ENCODE peak calls at places on chromosomes 11 and 22, in seven cellular contexts. One of them, this sample, is unnamed.

GRCh38 chr11:105298174-105298573 is 158.6 kb upstream of the CARD18 start:
- DNase-seq in hepatocyte: no peak
- DNase-seq in PC-3: no peak
- DNase-seq in GM23248: no peak
- DNase-seq in neural progenitor cell: peak
- DNase-seq in GM23338: no peak
- DNase-seq in HCT116: no peak
- DNase-seq in this sample: no peak

GRCh38 chr11:115501895-115502589 is 2.2 kb downstream of the CADM1 start:
- DNase-seq in GM23248: no peak
- DNase-seq in GM23338: peak
- DNase-seq in PC-3: no peak
- DNase-seq in neural progenitor cell: peak
- DNase-seq in hepatocyte: peak
- DNase-seq in HCT116: no peak
- DNase-seq in this sample: peak

GRCh38 chr22:30444632-30445437 is 19.3 kb downstream of the MTFP1 start:
- DNase-seq in GM23338: peak
- DNase-seq in PC-3: peak
- DNase-seq in neural progenitor cell: peak
- DNase-seq in hepatocyte: peak
- DNase-seq in GM23248: peak
- DNase-seq in HCT116: peak
- DNase-seq in this sample: peak

GRCh38 chr22:49992921-49993648 is 19.5 kb downstream of the IL17REL start:
- DNase-seq in neural progenitor cell: peak
- DNase-seq in HCT116: no peak
- DNase-seq in PC-3: peak
- DNase-seq in GM23248: peak
- DNase-seq in GM23338: peak
- DNase-seq in hepatocyte: peak
- DNase-seq in this sample: peak

GRCh38 chr22:32080904-32081303 is 37.8 kb downstream of the SLC5A1 start:
- DNase-seq in neural progenitor cell: peak
- DNase-seq in PC-3: peak
- DNase-seq in GM23338: peak
- DNase-seq in hepatocyte: peak
- DNase-seq in GM23248: peak
- DNase-seq in HCT116: peak
- DNase-seq in this sample: peak

GRCh38 chr11:11534981-11535380 is 86.8 kb downstream of the GALNT18 start:
- DNase-seq in neural progenitor cell: no peak
- DNase-seq in HCT116: no peak
- DNase-seq in hepatocyte: no peak
- DNase-seq in PC-3: no peak
- DNase-seq in GM23338: no peak
- DNase-seq in GM23248: peak
- DNase-seq in this sample: no peak

GRCh38 chr11:14907411-14908213 is 15.6 kb upstream of the CYP2R1 start:
- DNase-seq in HCT116: no peak
- DNase-seq in neural progenitor cell: peak
- DNase-seq in PC-3: peak
- DNase-seq in GM23338: peak
- DNase-seq in GM23248: peak
- DNase-seq in hepatocyte: peak
- DNase-seq in this sample: peak

GRCh38 chr11:72239849-72240460 is 4.0 kb downstream of the PHOX2A start:
- DNase-seq in neural progenitor cell: peak
- DNase-seq in PC-3: peak
- DNase-seq in GM23338: peak
- DNase-seq in HCT116: no peak
- DNase-seq in hepatocyte: peak
- DNase-seq in GM23248: peak
- DNase-seq in this sample: no peak

GRCh38 chr11:134261626-134262488 is 8.5 kb downstream of the ACAD8 start:
- DNase-seq in GM23338: peak
- DNase-seq in hepatocyte: peak
- DNase-seq in PC-3: peak
- DNase-seq in neural progenitor cell: peak
- DNase-seq in HCT116: peak
- DNase-seq in GM23248: peak
- DNase-seq in this sample: peak

GRCh38 chr11:2150206-2150847 is 10.7 kb downstream of the INS start:
- DNase-seq in GM23338: peak
- DNase-seq in PC-3: peak
- DNase-seq in GM23248: peak
- DNase-seq in neural progenitor cell: peak
- DNase-seq in HCT116: peak
- DNase-seq in hepatocyte: peak
- DNase-seq in this sample: no peak

GRCh38 chr11:113505046-113505445 is 29.8 kb upstream of the DRD2 start:
- DNase-seq in HCT116: no peak
- DNase-seq in PC-3: no peak
- DNase-seq in hepatocyte: no peak
- DNase-seq in GM23248: peak
- DNase-seq in neural progenitor cell: no peak
- DNase-seq in GM23338: no peak
- DNase-seq in this sample: no peak

GRCh38 chr22:50702261-50702671 is 29.6 kb downstream of the SHANK3 start:
- DNase-seq in GM23338: no peak
- DNase-seq in PC-3: no peak
- DNase-seq in HCT116: no peak
- DNase-seq in hepatocyte: no peak
- DNase-seq in GM23248: no peak
- DNase-seq in neural progenitor cell: no peak
- DNase-seq in this sample: peak

GRCh38 chr11:74025467-74026166 is 16.7 kb upstream of the UCP3 start:
- DNase-seq in hepatocyte: no peak
- DNase-seq in HCT116: no peak
- DNase-seq in PC-3: peak
- DNase-seq in GM23338: no peak
- DNase-seq in GM23248: peak
- DNase-seq in neural progenitor cell: no peak
- DNase-seq in this sample: no peak

GRCh38 chr11:17846852-17847453 is 112.4 kb downstream of the KCNC1 start:
- DNase-seq in PC-3: peak
- DNase-seq in HCT116: no peak
- DNase-seq in neural progenitor cell: peak
- DNase-seq in GM23248: peak
- DNase-seq in hepatocyte: peak
- DNase-seq in GM23338: peak
- DNase-seq in this sample: no peak

GRCh38 chr11:35485656-35486318 is 39.6 kb downstream of the PAMR1 start:
- DNase-seq in GM23338: peak
- DNase-seq in GM23248: peak
- DNase-seq in HCT116: peak
- DNase-seq in neural progenitor cell: peak
- DNase-seq in PC-3: peak
- DNase-seq in hepatocyte: peak
- DNase-seq in this sample: peak

GRCh38 chr11:120198787-120199469 is 11.9 kb upstream of the OAF start:
- DNase-seq in neural progenitor cell: no peak
- DNase-seq in HCT116: no peak
- DNase-seq in GM23248: no peak
- DNase-seq in hepatocyte: no peak
- DNase-seq in PC-3: no peak
- DNase-seq in GM23338: no peak
- DNase-seq in this sample: no peak

GRCh38 chr22:26722159-26722558 is 64.8 kb downstream of the MIAT start:
- DNase-seq in neural progenitor cell: no peak
- DNase-seq in GM23248: peak
- DNase-seq in hepatocyte: no peak
- DNase-seq in HCT116: no peak
- DNase-seq in PC-3: peak
- DNase-seq in GM23338: no peak
- DNase-seq in this sample: no peak

GRCh38 chr11:27081056-27081455 is 40.4 kb downstream of the BBOX1 start:
- DNase-seq in neural progenitor cell: no peak
- DNase-seq in GM23248: peak
- DNase-seq in hepatocyte: no peak
- DNase-seq in PC-3: no peak
- DNase-seq in GM23338: no peak
- DNase-seq in HCT116: no peak
- DNase-seq in this sample: no peak

GRCh38 chr22:36753120-36753802 is 22.7 kb downstream of the IFT27 start:
- DNase-seq in HCT116: no peak
- DNase-seq in GM23338: no peak
- DNase-seq in PC-3: peak
- DNase-seq in neural progenitor cell: no peak
- DNase-seq in hepatocyte: peak
- DNase-seq in GM23248: peak
- DNase-seq in this sample: no peak

GRCh38 chr11:8683115-8683807 is 669 bp downstream of the RPL27A start:
- DNase-seq in GM23248: peak
- DNase-seq in HCT116: no peak
- DNase-seq in GM23338: no peak
- DNase-seq in hepatocyte: no peak
- DNase-seq in PC-3: no peak
- DNase-seq in neural progenitor cell: peak
- DNase-seq in this sample: peak
- TF ChIP-seq EZH2phosphoT487 in GM23248: no peak
- TF ChIP-seq EZH2phosphoT487 in HCT116: no peak
- TF ChIP-seq EZH2phosphoT487 in GM23338: no peak
- TF ChIP-seq EZH2phosphoT487 in hepatocyte: no peak
- TF ChIP-seq EZH2phosphoT487 in PC-3: no peak
- TF ChIP-seq EZH2phosphoT487 in neural progenitor cell: no peak
- TF ChIP-seq EZH2phosphoT487 in this sample: no peak

GRCh38 chr22:19755145-19755710 is 5.3 kb upstream of the TBX1 start:
- DNase-seq in GM23338: peak
- DNase-seq in neural progenitor cell: peak
- DNase-seq in PC-3: no peak
- DNase-seq in GM23248: no peak
- DNase-seq in HCT116: no peak
- DNase-seq in hepatocyte: no peak
- DNase-seq in this sample: no peak
- TF ChIP-seq EZH2 in GM23338: peak
- TF ChIP-seq EZH2 in neural progenitor cell: peak
- TF ChIP-seq EZH2 in PC-3: no peak
- TF ChIP-seq EZH2 in GM23248: no peak
- TF ChIP-seq EZH2 in HCT116: no peak
- TF ChIP-seq EZH2 in hepatocyte: peak
- TF ChIP-seq EZH2 in this sample: peak

DNA sequence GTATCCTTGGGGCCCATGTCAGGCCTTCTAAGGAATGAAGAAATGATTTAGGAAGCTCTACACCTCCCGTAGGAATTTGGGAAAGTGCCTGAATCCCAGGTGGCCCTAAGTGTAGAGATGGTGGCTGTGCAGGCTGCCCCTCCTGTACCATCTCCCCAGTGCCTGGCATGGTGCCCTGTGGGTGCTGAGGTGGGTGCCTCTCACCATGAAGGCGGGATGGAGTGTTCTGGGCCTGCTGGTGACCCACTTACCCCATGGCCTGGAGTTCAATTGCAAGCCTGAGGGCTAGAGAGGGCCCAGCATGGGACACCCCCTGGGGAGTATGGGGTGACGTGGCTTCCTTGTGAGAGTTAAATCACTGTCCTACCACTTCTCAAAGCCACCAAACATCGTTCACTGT is 19.8 kb downstream of the SAMM50 start:
- DNase-seq in neural progenitor cell: no peak
- DNase-seq in GM23338: no peak
- DNase-seq in hepatocyte: no peak
- DNase-seq in HCT116: no peak
- DNase-seq in GM23248: no peak
- DNase-seq in PC-3: no peak
- DNase-seq in this sample: no peak
- TF ChIP-seq EZH2phosphoT487 in neural progenitor cell: no peak
- TF ChIP-seq EZH2phosphoT487 in GM23338: no peak
- TF ChIP-seq EZH2phosphoT487 in hepatocyte: no peak
- TF ChIP-seq EZH2phosphoT487 in HCT116: no peak
- TF ChIP-seq EZH2phosphoT487 in GM23248: no peak
- TF ChIP-seq EZH2phosphoT487 in PC-3: no peak
- TF ChIP-seq EZH2phosphoT487 in this sample: no peak

DNA sequence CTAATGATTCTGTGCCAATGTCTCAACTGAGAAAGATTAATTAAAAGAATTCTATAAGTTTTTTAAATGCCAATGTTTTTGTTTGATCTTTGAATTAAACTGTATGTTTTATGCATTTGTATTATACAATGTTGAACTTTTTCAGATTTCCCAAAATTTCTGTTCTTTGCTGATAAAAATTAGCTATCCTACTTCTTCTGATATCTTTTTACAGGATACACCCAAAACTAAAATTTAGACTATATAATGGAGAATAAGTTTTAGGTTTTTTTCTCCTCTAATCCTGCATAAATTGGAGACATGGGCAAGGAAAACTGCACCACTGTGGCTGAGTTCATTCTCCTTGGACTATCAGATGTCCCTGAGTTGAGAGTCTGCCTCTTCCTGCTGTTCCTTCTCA is at the start of gene OR5L2:
- DNase-seq in GM23248: no peak
- DNase-seq in GM23338: no peak
- DNase-seq in HCT116: no peak
- DNase-seq in neural progenitor cell: no peak
- DNase-seq in hepatocyte: no peak
- DNase-seq in PC-3: no peak
- DNase-seq in this sample: no peak
- TF ChIP-seq EZH2 in GM23248: no peak
- TF ChIP-seq EZH2 in GM23338: no peak
- TF ChIP-seq EZH2 in HCT116: no peak
- TF ChIP-seq EZH2 in neural progenitor cell: no peak
- TF ChIP-seq EZH2 in hepatocyte: no peak
- TF ChIP-seq EZH2 in PC-3: no peak
- TF ChIP-seq EZH2 in this sample: no peak